ENCODE peak calls at places on chromosome 9, in seven cellular contexts. One of them, this sample, is unnamed.

GRCh38 chr9:72428329-72428728 is 63.3 kb upstream of the ZFAND5 start:
- DNase-seq in GM23248: peak
- DNase-seq in BJ: peak
- DNase-seq in HCT116: no peak
- DNase-seq in MCF 10A: no peak
- DNase-seq in DMS153: no peak
- DNase-seq in foreskin melanocyte: no peak
- DNase-seq in this sample: peak

GRCh38 chr9:613771-614347 is 227.6 kb upstream of the DMRT1 start:
- DNase-seq in BJ: peak
- DNase-seq in MCF 10A: peak
- DNase-seq in HCT116: peak
- DNase-seq in GM23248: peak
- DNase-seq in foreskin melanocyte: peak
- DNase-seq in DMS153: peak
- DNase-seq in this sample: peak

GRCh38 chr9:101485873-101486692 is 47.6 kb upstream of the RNF20 start:
- DNase-seq in DMS153: no peak
- DNase-seq in HCT116: peak
- DNase-seq in GM23248: peak
- DNase-seq in MCF 10A: peak
- DNase-seq in foreskin melanocyte: no peak
- DNase-seq in BJ: no peak
- DNase-seq in this sample: peak

GRCh38 chr9:114428466-114428865 is 40.7 kb upstream of the AKNA start:
- DNase-seq in HCT116: no peak
- DNase-seq in foreskin melanocyte: peak
- DNase-seq in MCF 10A: no peak
- DNase-seq in GM23248: no peak
- DNase-seq in BJ: no peak
- DNase-seq in DMS153: no peak
- DNase-seq in this sample: no peak

GRCh38 chr9:68715181-68715456 is 10.1 kb downstream of the PIP5K1B start:
- DNase-seq in foreskin melanocyte: no peak
- DNase-seq in MCF 10A: no peak
- DNase-seq in HCT116: no peak
- DNase-seq in BJ: no peak
- DNase-seq in GM23248: no peak
- DNase-seq in DMS153: no peak
- DNase-seq in this sample: no peak

GRCh38 chr9:113738898-113739604 is 137.1 kb upstream of the ZNF618 start:
- DNase-seq in HCT116: no peak
- DNase-seq in GM23248: peak
- DNase-seq in MCF 10A: no peak
- DNase-seq in DMS153: no peak
- DNase-seq in BJ: no peak
- DNase-seq in foreskin melanocyte: peak
- DNase-seq in this sample: no peak

GRCh38 chr9:444528-444927 is 229.9 kb downstream of the DOCK8 start:
- DNase-seq in DMS153: no peak
- DNase-seq in HCT116: no peak
- DNase-seq in MCF 10A: peak
- DNase-seq in GM23248: no peak
- DNase-seq in BJ: no peak
- DNase-seq in foreskin melanocyte: no peak
- DNase-seq in this sample: no peak

GRCh38 chr9:124038790-124039633 is 27.4 kb downstream of the LHX2 start:
- DNase-seq in HCT116: no peak
- DNase-seq in GM23248: no peak
- DNase-seq in MCF 10A: no peak
- DNase-seq in foreskin melanocyte: no peak
- DNase-seq in BJ: no peak
- DNase-seq in DMS153: no peak
- DNase-seq in this sample: no peak

GRCh38 chr9:4640027-4640426 is 22.1 kb upstream of the PLPP6 start:
- DNase-seq in foreskin melanocyte: no peak
- DNase-seq in BJ: no peak
- DNase-seq in GM23248: peak
- DNase-seq in DMS153: no peak
- DNase-seq in HCT116: peak
- DNase-seq in MCF 10A: peak
- DNase-seq in this sample: peak

GRCh38 chr9:76927540-76928240 is 21.8 kb upstream of the PRUNE2 start:
- DNase-seq in MCF 10A: no peak
- DNase-seq in HCT116: no peak
- DNase-seq in BJ: no peak
- DNase-seq in DMS153: no peak
- DNase-seq in foreskin melanocyte: no peak
- DNase-seq in GM23248: peak
- DNase-seq in this sample: peak